ENCODE peak calls at places on chromosomes 6 and 20, in five cellular contexts. R is aorta, D is A549, C is mammary epithelial cell, O is small intestine. H is an unnamed sample. For H3K4me1, the result is how much of the 10 kb centered on the place peaks cover.

GRCh38 chr20:24691901-24692351 is 222.5 kb downstream of the SYNDIG1 start:
- DNase-seq in R (no peak), D (no peak), C (no peak), O (no peak), H (no peak)

GRCh38 chr6:130624046-130624445 is 203.2 kb upstream of the SMLR1 start:
- DNase-seq in R (no peak), D (no peak), C (peak), O (no peak), H (no peak)

GRCh38 chr6:83199865-83200230 is 6.7 kb downstream of the RWDD2A start:
- DNase-seq in R (no peak), D (no peak), C (peak), O (peak), H (no peak)

GRCh38 chr20:1815502-1816085 is 79.6 kb upstream of the SIRPA start:
- DNase-seq in R (no peak), D (no peak), C (no peak), O (no peak), H (no peak)

GRCh38 chr6:26445934-26446667 is 5.8 kb downstream of the BTN3A3 start:
- DNase-seq in R (no peak), D (no peak), C (no peak), O (no peak), H (no peak)

GRCh38 chr6:130629640-130630039 is 197.6 kb upstream of the SMLR1 start:
- DNase-seq in R (no peak), D (no peak), C (no peak), O (no peak), H (no peak)

GRCh38 chr6:3884007-3884745 is 35.0 kb downstream of the FAM50B start:
- DNase-seq in R (no peak), D (peak), C (peak), O (peak), H (no peak)

GRCh38 chr20:34762031-34762555 is 57.9 kb downstream of the TP53INP2 start:
- DNase-seq in R (no peak), D (no peak), C (no peak), O (peak), H (no peak)

GRCh38 chr6:133645000-133645619 is 243.8 kb upstream of the TCF21 start:
- DNase-seq in R (no peak), D (peak), C (no peak), O (no peak), H (peak)

GRCh38 chr6:36545767-36546663 is 1.3 kb downstream of the STK38 start:
- DNase-seq in R (no peak), D (no peak), C (peak), O (peak), H (no peak)
- H3K4me1 ChIP-seq in R (under half), D (under half), C (under half), O (under half), H (under half)

DNA sequence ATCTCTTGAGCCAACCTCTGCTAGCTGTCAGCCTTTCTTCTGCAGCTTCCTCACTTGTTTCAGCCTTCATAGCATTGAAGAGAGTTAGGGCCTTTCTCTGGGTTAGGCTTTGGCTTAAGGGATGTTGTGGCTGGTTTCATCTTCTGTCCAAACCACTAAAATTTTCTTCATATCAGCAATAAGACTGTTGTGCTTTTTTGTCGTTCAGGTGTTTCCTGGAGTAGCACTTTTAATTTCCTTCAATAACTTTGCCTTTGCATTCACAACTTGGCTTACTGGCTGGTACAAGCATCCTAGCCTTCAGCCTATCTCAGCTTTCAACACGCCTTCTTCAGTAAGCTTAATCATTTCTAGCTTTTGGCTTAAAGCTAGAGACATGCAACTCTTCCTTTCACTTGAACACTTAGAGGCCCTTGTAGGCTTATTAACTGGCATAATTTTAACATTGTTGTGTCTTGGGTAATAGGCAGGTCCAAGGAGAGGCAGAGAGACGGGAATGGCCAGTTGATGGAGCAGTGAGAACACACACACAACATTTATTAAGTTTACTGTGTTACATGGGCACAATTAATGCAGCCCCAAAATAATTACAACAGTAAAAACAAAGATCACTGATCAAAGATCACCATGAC is 98.5 kb downstream of the HIVEP1 start:
- DNase-seq in R (no peak), D (no peak), C (no peak), O (no peak), H (no peak)
- H3K4me1 ChIP-seq in R (under half), D (under half), C (under half), O (under half), H (under half)

GRCh38 chr6:42372699-42373098 is 79.0 kb downstream of the TRERF1 start:
- DNase-seq in R (no peak), D (no peak), C (no peak), O (no peak), H (no peak)
- H3K4me1 ChIP-seq in R (under half), D (under half), C (under half), O (under half), H (under half)

GRCh38 chr6:157068691-157069228 is 254.6 kb downstream of the TMEM242 start:
- DNase-seq in R (no peak), D (no peak), C (peak), O (no peak), H (no peak)
- H3K4me1 ChIP-seq in R (under half), D (under half), C (under half), O (under half), H (half or more)

GRCh38 chr6:37205189-37205996 is 35.4 kb downstream of the PIM1 start:
- DNase-seq in R (no peak), D (no peak), C (no peak), O (no peak), H (no peak)
- H3K4me1 ChIP-seq in R (under half), D (under half), C (under half), O (under half), H (under half)

GRCh38 chr6:150625927-150626326 is 26.2 kb downstream of the PLEKHG1 start:
- DNase-seq in R (no peak), D (no peak), C (no peak), O (no peak), H (no peak)
- H3K4me1 ChIP-seq in R (under half), D (under half), C (under half), O (under half), H (under half)

GRCh38 chr20:63431944-63432343 is 40.5 kb downstream of the KCNQ2 start:
- DNase-seq in R (no peak), D (peak), C (no peak), O (no peak), H (no peak)

GRCh38 chr20:63427724-63428330 is 44.6 kb downstream of the KCNQ2 start:
- DNase-seq in R (no peak), D (no peak), C (no peak), O (no peak), H (no peak)

GRCh38 chr20:63428906-63429575 is 43.4 kb downstream of the KCNQ2 start:
- DNase-seq in R (no peak), D (no peak), C (no peak), O (no peak), H (no peak)

GRCh38 chr20:63430891-63431290 is 41.6 kb downstream of the KCNQ2 start:
- DNase-seq in R (no peak), D (no peak), C (no peak), O (no peak), H (no peak)

DNA sequence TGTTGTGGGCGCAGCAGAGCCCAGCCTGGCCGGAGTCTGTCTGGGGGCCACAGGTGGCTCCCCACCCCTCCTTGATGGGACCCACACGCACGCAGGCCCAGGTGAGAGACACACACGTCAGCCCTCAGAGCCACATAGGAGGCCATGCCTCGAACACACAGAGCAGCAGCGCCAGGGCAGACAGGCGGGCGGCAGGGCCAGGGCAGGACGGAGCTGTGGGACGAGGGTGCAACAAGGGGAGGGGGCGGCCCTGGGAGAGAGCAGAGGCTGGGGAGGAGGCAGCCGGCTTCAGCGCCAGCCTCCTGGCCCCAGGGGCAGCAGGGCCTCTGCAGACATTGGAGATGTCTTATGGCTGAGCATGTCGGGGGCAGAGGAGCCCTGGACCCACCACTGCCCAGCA is 42.5 kb downstream of the KCNQ2 start:
- DNase-seq in R (no peak), D (no peak), C (no peak), O (no peak), H (no peak)
- H3K4me1 ChIP-seq in R (under half), D (under half), C (under half), O (under half), H (under half)

GRCh38 chr6:166589334-166589731 is 2.9 kb upstream of the RAMACL start:
- DNase-seq in R (no peak), D (no peak), C (no peak), O (no peak), H (no peak)

GRCh38 chr6:166591961-166592520 is 5.6 kb upstream of the RAMACL start:
- DNase-seq in R (no peak), D (no peak), C (no peak), O (no peak), H (no peak)

GRCh38 chr6:166589786-166590574 is 3.5 kb upstream of the RAMACL start:
- DNase-seq in R (no peak), D (no peak), C (no peak), O (no peak), H (no peak)

GRCh38 chr6:166592818-166593217 is 6.3 kb upstream of the RAMACL start:
- DNase-seq in R (no peak), D (no peak), C (peak), O (no peak), H (no peak)

GRCh38 chr6:166591026-166591425 is 4.5 kb upstream of the RAMACL start:
- DNase-seq in R (no peak), D (no peak), C (no peak), O (no peak), H (no peak)
- H3K4me1 ChIP-seq in R (under half), D (under half), C (under half), O (under half), H (under half)